ENCODE peak calls at places on chromosomes 1 and 21, in nine cellular contexts. One of them, this sample, is unnamed.

GRCh38 chr1:45876000-45876399 is 72.6 kb downstream of the MAST2 start:
- DNase-seq in mucosa of gallbladder: no peak
- DNase-seq in IMR-90: no peak
- DNase-seq in effector memory CD8-positive, alpha-beta T cell: no peak
- DNase-seq in NCI-H1092 treated with DMSO at 0.1 percent for 48 hours: peak; percentile 25
- DNase-seq in GM23248: peak; percentile 6
- DNase-seq in activated CD4-positive, alpha-beta T cell treated with anti-CD3 and anti-CD28 coated beads, Interleukin-2, amount 10 ng/mL, durations not matched to agents 24 days and 14 days: no peak
- DNase-seq in nucleus accumbens: no peak
- DNase-seq in stimulated activated CD8-positive, alpha-beta memory T cell treated with anti-CD3 and anti-CD28 coated beads, Interleukin-2, amount 100 ng/mL, for 1 hour: no peak
- DNase-seq in this sample: no peak

GRCh38 chr1:2977886-2978611 is 43.2 kb upstream of the ACTRT2 start:
- DNase-seq in mucosa of gallbladder: no peak
- DNase-seq in effector memory CD8-positive, alpha-beta T cell: no peak
- DNase-seq in nucleus accumbens: no peak
- DNase-seq in stimulated activated CD8-positive, alpha-beta memory T cell treated with anti-CD3 and anti-CD28 coated beads, Interleukin-2, amount 100 ng/mL, for 1 hour: no peak
- DNase-seq in IMR-90: no peak
- DNase-seq in GM23248: no peak
- DNase-seq in NCI-H1092 treated with DMSO at 0.1 percent for 48 hours: no peak
- DNase-seq in activated CD4-positive, alpha-beta T cell treated with anti-CD3 and anti-CD28 coated beads, Interleukin-2, amount 10 ng/mL, durations not matched to agents 24 days and 14 days: no peak
- DNase-seq in this sample: no peak

GRCh38 chr21:31218830-31219608 is 125.0 kb downstream of the TIAM1 start:
- DNase-seq in mucosa of gallbladder: no peak
- DNase-seq in NCI-H1092 treated with DMSO at 0.1 percent for 48 hours: no peak
- DNase-seq in effector memory CD8-positive, alpha-beta T cell: no peak
- DNase-seq in GM23248: peak; percentile 92
- DNase-seq in stimulated activated CD8-positive, alpha-beta memory T cell treated with anti-CD3 and anti-CD28 coated beads, Interleukin-2, amount 100 ng/mL, for 1 hour: no peak
- DNase-seq in nucleus accumbens: no peak
- DNase-seq in IMR-90: peak; percentile 29
- DNase-seq in activated CD4-positive, alpha-beta T cell treated with anti-CD3 and anti-CD28 coated beads, Interleukin-2, amount 10 ng/mL, durations not matched to agents 24 days and 14 days: no peak
- DNase-seq in this sample: peak; percentile 84

GRCh38 chr1:47926461-47926999 is 70.7 kb downstream of the TRABD2B start:
- DNase-seq in NCI-H1092 treated with DMSO at 0.1 percent for 48 hours: no peak
- DNase-seq in nucleus accumbens: no peak
- DNase-seq in activated CD4-positive, alpha-beta T cell treated with anti-CD3 and anti-CD28 coated beads, Interleukin-2, amount 10 ng/mL, durations not matched to agents 24 days and 14 days: no peak
- DNase-seq in GM23248: no peak
- DNase-seq in effector memory CD8-positive, alpha-beta T cell: no peak
- DNase-seq in IMR-90: no peak
- DNase-seq in stimulated activated CD8-positive, alpha-beta memory T cell treated with anti-CD3 and anti-CD28 coated beads, Interleukin-2, amount 100 ng/mL, for 1 hour: no peak
- DNase-seq in mucosa of gallbladder: no peak
- DNase-seq in this sample: no peak

GRCh38 chr1:110620250-110620615 is 14.1 kb upstream of the KCNA2 start:
- DNase-seq in activated CD4-positive, alpha-beta T cell treated with anti-CD3 and anti-CD28 coated beads, Interleukin-2, amount 10 ng/mL, durations not matched to agents 24 days and 14 days: peak; percentile 78
- DNase-seq in GM23248: no peak
- DNase-seq in nucleus accumbens: no peak
- DNase-seq in effector memory CD8-positive, alpha-beta T cell: no peak
- DNase-seq in stimulated activated CD8-positive, alpha-beta memory T cell treated with anti-CD3 and anti-CD28 coated beads, Interleukin-2, amount 100 ng/mL, for 1 hour: no peak
- DNase-seq in IMR-90: no peak
- DNase-seq in NCI-H1092 treated with DMSO at 0.1 percent for 48 hours: no peak
- DNase-seq in mucosa of gallbladder: no peak
- DNase-seq in this sample: no peak

GRCh38 chr1:32764826-32765545 is 52.2 kb downstream of the YARS1 start:
- DNase-seq in GM23248: no peak
- DNase-seq in stimulated activated CD8-positive, alpha-beta memory T cell treated with anti-CD3 and anti-CD28 coated beads, Interleukin-2, amount 100 ng/mL, for 1 hour: no peak
- DNase-seq in effector memory CD8-positive, alpha-beta T cell: no peak
- DNase-seq in IMR-90: no peak
- DNase-seq in mucosa of gallbladder: no peak
- DNase-seq in nucleus accumbens: no peak
- DNase-seq in activated CD4-positive, alpha-beta T cell treated with anti-CD3 and anti-CD28 coated beads, Interleukin-2, amount 10 ng/mL, durations not matched to agents 24 days and 14 days: no peak
- DNase-seq in NCI-H1092 treated with DMSO at 0.1 percent for 48 hours: peak; percentile 91
- DNase-seq in this sample: no peak

GRCh38 chr1:117365350-117366280 is 1.6 kb upstream of the MAN1A2 start:
- DNase-seq in stimulated activated CD8-positive, alpha-beta memory T cell treated with anti-CD3 and anti-CD28 coated beads, Interleukin-2, amount 100 ng/mL, for 1 hour: no peak
- DNase-seq in IMR-90: peak; percentile 61
- DNase-seq in mucosa of gallbladder: no peak
- DNase-seq in effector memory CD8-positive, alpha-beta T cell: no peak
- DNase-seq in nucleus accumbens: no peak
- DNase-seq in NCI-H1092 treated with DMSO at 0.1 percent for 48 hours: peak; percentile 34
- DNase-seq in GM23248: peak; percentile 57
- DNase-seq in activated CD4-positive, alpha-beta T cell treated with anti-CD3 and anti-CD28 coated beads, Interleukin-2, amount 10 ng/mL, durations not matched to agents 24 days and 14 days: no peak
- DNase-seq in this sample: peak; percentile 44

GRCh38 chr1:158185770-158186705 is 5.3 kb downstream of the CD1D start:
- DNase-seq in GM23248: no peak
- DNase-seq in activated CD4-positive, alpha-beta T cell treated with anti-CD3 and anti-CD28 coated beads, Interleukin-2, amount 10 ng/mL, durations not matched to agents 24 days and 14 days: peak; percentile 30
- DNase-seq in nucleus accumbens: no peak
- DNase-seq in stimulated activated CD8-positive, alpha-beta memory T cell treated with anti-CD3 and anti-CD28 coated beads, Interleukin-2, amount 100 ng/mL, for 1 hour: no peak
- DNase-seq in NCI-H1092 treated with DMSO at 0.1 percent for 48 hours: no peak
- DNase-seq in IMR-90: no peak
- DNase-seq in effector memory CD8-positive, alpha-beta T cell: no peak
- DNase-seq in mucosa of gallbladder: peak; percentile 62
- DNase-seq in this sample: no peak

GRCh38 chr1:36115200-36115669 is 9.8 kb downstream of the COL8A2 start:
- DNase-seq in NCI-H1092 treated with DMSO at 0.1 percent for 48 hours: peak; percentile 26
- DNase-seq in effector memory CD8-positive, alpha-beta T cell: no peak
- DNase-seq in activated CD4-positive, alpha-beta T cell treated with anti-CD3 and anti-CD28 coated beads, Interleukin-2, amount 10 ng/mL, durations not matched to agents 24 days and 14 days: no peak
- DNase-seq in nucleus accumbens: peak; percentile 18
- DNase-seq in stimulated activated CD8-positive, alpha-beta memory T cell treated with anti-CD3 and anti-CD28 coated beads, Interleukin-2, amount 100 ng/mL, for 1 hour: no peak
- DNase-seq in IMR-90: peak; percentile 37
- DNase-seq in GM23248: peak; percentile 92
- DNase-seq in mucosa of gallbladder: no peak
- DNase-seq in this sample: no peak

GRCh38 chr1:16074217-16074616 is 766 bp upstream of the FAM131C start:
- DNase-seq in mucosa of gallbladder: no peak
- DNase-seq in stimulated activated CD8-positive, alpha-beta memory T cell treated with anti-CD3 and anti-CD28 coated beads, Interleukin-2, amount 100 ng/mL, for 1 hour: no peak
- DNase-seq in effector memory CD8-positive, alpha-beta T cell: no peak
- DNase-seq in GM23248: no peak
- DNase-seq in nucleus accumbens: no peak
- DNase-seq in activated CD4-positive, alpha-beta T cell treated with anti-CD3 and anti-CD28 coated beads, Interleukin-2, amount 10 ng/mL, durations not matched to agents 24 days and 14 days: no peak
- DNase-seq in IMR-90: no peak
- DNase-seq in NCI-H1092 treated with DMSO at 0.1 percent for 48 hours: no peak
- DNase-seq in this sample: no peak

GRCh38 chr1:247118946-247119446 is 14.8 kb upstream of the ZNF669 start:
- DNase-seq in NCI-H1092 treated with DMSO at 0.1 percent for 48 hours: peak; percentile 44
- DNase-seq in GM23248: peak; percentile 66
- DNase-seq in nucleus accumbens: no peak
- DNase-seq in effector memory CD8-positive, alpha-beta T cell: no peak
- DNase-seq in activated CD4-positive, alpha-beta T cell treated with anti-CD3 and anti-CD28 coated beads, Interleukin-2, amount 10 ng/mL, durations not matched to agents 24 days and 14 days: peak; percentile 69
- DNase-seq in IMR-90: no peak
- DNase-seq in mucosa of gallbladder: no peak
- DNase-seq in stimulated activated CD8-positive, alpha-beta memory T cell treated with anti-CD3 and anti-CD28 coated beads, Interleukin-2, amount 100 ng/mL, for 1 hour: no peak
- DNase-seq in this sample: no peak

GRCh38 chr1:63873751-63874150 is 99.9 kb downstream of the ROR1 start:
- DNase-seq in IMR-90: peak; percentile 58
- DNase-seq in GM23248: peak; percentile 57
- DNase-seq in mucosa of gallbladder: no peak
- DNase-seq in stimulated activated CD8-positive, alpha-beta memory T cell treated with anti-CD3 and anti-CD28 coated beads, Interleukin-2, amount 100 ng/mL, for 1 hour: no peak
- DNase-seq in NCI-H1092 treated with DMSO at 0.1 percent for 48 hours: no peak
- DNase-seq in activated CD4-positive, alpha-beta T cell treated with anti-CD3 and anti-CD28 coated beads, Interleukin-2, amount 10 ng/mL, durations not matched to agents 24 days and 14 days: no peak
- DNase-seq in effector memory CD8-positive, alpha-beta T cell: no peak
- DNase-seq in nucleus accumbens: no peak
- DNase-seq in this sample: no peak

GRCh38 chr1:225767591-225768540 is 9.8 kb upstream of the SRP9 start:
- DNase-seq in effector memory CD8-positive, alpha-beta T cell: no peak
- DNase-seq in IMR-90: peak; percentile 56
- DNase-seq in GM23248: peak; percentile 84
- DNase-seq in stimulated activated CD8-positive, alpha-beta memory T cell treated with anti-CD3 and anti-CD28 coated beads, Interleukin-2, amount 100 ng/mL, for 1 hour: no peak
- DNase-seq in nucleus accumbens: no peak
- DNase-seq in mucosa of gallbladder: peak; percentile 48
- DNase-seq in NCI-H1092 treated with DMSO at 0.1 percent for 48 hours: peak; percentile 87
- DNase-seq in activated CD4-positive, alpha-beta T cell treated with anti-CD3 and anti-CD28 coated beads, Interleukin-2, amount 10 ng/mL, durations not matched to agents 24 days and 14 days: no peak
- DNase-seq in this sample: peak; percentile 89

GRCh38 chr1:1890506-1891348 is at the start of gene GNB1:
- DNase-seq in effector memory CD8-positive, alpha-beta T cell: peak; percentile 91
- DNase-seq in IMR-90: peak; percentile 88
- DNase-seq in GM23248: peak; percentile 96
- DNase-seq in NCI-H1092 treated with DMSO at 0.1 percent for 48 hours: peak; percentile 70
- DNase-seq in mucosa of gallbladder: peak; percentile 91
- DNase-seq in activated CD4-positive, alpha-beta T cell treated with anti-CD3 and anti-CD28 coated beads, Interleukin-2, amount 10 ng/mL, durations not matched to agents 24 days and 14 days: peak; percentile 98
- DNase-seq in stimulated activated CD8-positive, alpha-beta memory T cell treated with anti-CD3 and anti-CD28 coated beads, Interleukin-2, amount 100 ng/mL, for 1 hour: peak; percentile 76
- DNase-seq in nucleus accumbens: peak; percentile 70
- DNase-seq in this sample: peak; percentile 90

GRCh38 chr1:108639899-108640560 is 20.9 kb downstream of the HENMT1 start:
- DNase-seq in GM23248: no peak
- DNase-seq in stimulated activated CD8-positive, alpha-beta memory T cell treated with anti-CD3 and anti-CD28 coated beads, Interleukin-2, amount 100 ng/mL, for 1 hour: peak; percentile 17
- DNase-seq in mucosa of gallbladder: no peak
- DNase-seq in IMR-90: no peak
- DNase-seq in nucleus accumbens: no peak
- DNase-seq in activated CD4-positive, alpha-beta T cell treated with anti-CD3 and anti-CD28 coated beads, Interleukin-2, amount 10 ng/mL, durations not matched to agents 24 days and 14 days: peak; percentile 77
- DNase-seq in NCI-H1092 treated with DMSO at 0.1 percent for 48 hours: no peak
- DNase-seq in effector memory CD8-positive, alpha-beta T cell: no peak
- DNase-seq in this sample: no peak

GRCh38 chr1:206685749-206686485 is 1.2 kb downstream of the MAPKAPK2 start:
- DNase-seq in IMR-90: peak; percentile 80
- DNase-seq in stimulated activated CD8-positive, alpha-beta memory T cell treated with anti-CD3 and anti-CD28 coated beads, Interleukin-2, amount 100 ng/mL, for 1 hour: peak; percentile 18
- DNase-seq in nucleus accumbens: no peak
- DNase-seq in GM23248: peak; percentile 90
- DNase-seq in mucosa of gallbladder: peak; percentile 42
- DNase-seq in effector memory CD8-positive, alpha-beta T cell: peak; percentile 43
- DNase-seq in activated CD4-positive, alpha-beta T cell treated with anti-CD3 and anti-CD28 coated beads, Interleukin-2, amount 10 ng/mL, durations not matched to agents 24 days and 14 days: peak; percentile 89
- DNase-seq in NCI-H1092 treated with DMSO at 0.1 percent for 48 hours: no peak
- DNase-seq in this sample: peak; percentile 65

GRCh38 chr1:54812801-54813478 is 11.8 kb upstream of the TTC22 start:
- DNase-seq in stimulated activated CD8-positive, alpha-beta memory T cell treated with anti-CD3 and anti-CD28 coated beads, Interleukin-2, amount 100 ng/mL, for 1 hour: no peak
- DNase-seq in nucleus accumbens: no peak
- DNase-seq in GM23248: no peak
- DNase-seq in effector memory CD8-positive, alpha-beta T cell: peak; percentile 11
- DNase-seq in activated CD4-positive, alpha-beta T cell treated with anti-CD3 and anti-CD28 coated beads, Interleukin-2, amount 10 ng/mL, durations not matched to agents 24 days and 14 days: peak; percentile 72
- DNase-seq in mucosa of gallbladder: no peak
- DNase-seq in NCI-H1092 treated with DMSO at 0.1 percent for 48 hours: no peak
- DNase-seq in IMR-90: no peak
- DNase-seq in this sample: no peak

GRCh38 chr1:44792736-44793502 is 4.9 kb upstream of the BEST4 start:
- DNase-seq in NCI-H1092 treated with DMSO at 0.1 percent for 48 hours: no peak
- DNase-seq in stimulated activated CD8-positive, alpha-beta memory T cell treated with anti-CD3 and anti-CD28 coated beads, Interleukin-2, amount 100 ng/mL, for 1 hour: no peak
- DNase-seq in activated CD4-positive, alpha-beta T cell treated with anti-CD3 and anti-CD28 coated beads, Interleukin-2, amount 10 ng/mL, durations not matched to agents 24 days and 14 days: peak; percentile 54
- DNase-seq in IMR-90: no peak
- DNase-seq in GM23248: no peak
- DNase-seq in effector memory CD8-positive, alpha-beta T cell: no peak
- DNase-seq in nucleus accumbens: no peak
- DNase-seq in mucosa of gallbladder: no peak
- DNase-seq in this sample: peak; percentile 58

GRCh38 chr1:154943649-154944421 is 7.3 kb upstream of the PMVK start:
- DNase-seq in activated CD4-positive, alpha-beta T cell treated with anti-CD3 and anti-CD28 coated beads, Interleukin-2, amount 10 ng/mL, durations not matched to agents 24 days and 14 days: peak; percentile 83
- DNase-seq in mucosa of gallbladder: no peak
- DNase-seq in effector memory CD8-positive, alpha-beta T cell: no peak
- DNase-seq in nucleus accumbens: peak; percentile 18
- DNase-seq in NCI-H1092 treated with DMSO at 0.1 percent for 48 hours: peak; percentile 45
- DNase-seq in GM23248: peak; percentile 48
- DNase-seq in IMR-90: peak; percentile 12
- DNase-seq in stimulated activated CD8-positive, alpha-beta memory T cell treated with anti-CD3 and anti-CD28 coated beads, Interleukin-2, amount 100 ng/mL, for 1 hour: no peak
- DNase-seq in this sample: peak; percentile 52